ENCODE peak calls at places on chromosomes 1 and 21, in four cellular contexts. One of them, this sample, is unnamed.

GRCh38 chr1:234851450-234852438 is 241.8 kb upstream of the IRF2BP2 start:
- DNase-seq in HepG2: no peak
- DNase-seq in HEK293T: no peak
- DNase-seq in NT2/D1: no peak
- DNase-seq in this sample: no peak

GRCh38 chr1:29673669-29674624 is 437.6 kb downstream of the PTPRU start:
- DNase-seq in HepG2: no peak
- DNase-seq in HEK293T: no peak
- DNase-seq in NT2/D1: no peak
- DNase-seq in this sample: no peak

GRCh38 chr1:156808186-156809030 is 8.2 kb downstream of the SH2D2A start:
- DNase-seq in HepG2: no peak
- DNase-seq in HEK293T: no peak
- DNase-seq in NT2/D1: no peak
- DNase-seq in this sample: no peak

GRCh38 chr1:156749429-156750118 is 1.9 kb downstream of the HDGF start:
- DNase-seq in HepG2: peak; percentile 41
- DNase-seq in HEK293T: no peak
- DNase-seq in NT2/D1: no peak
- DNase-seq in this sample: no peak

GRCh38 chr1:63713627-63714481 is 60.0 kb upstream of the ROR1 start:
- DNase-seq in HepG2: no peak
- DNase-seq in HEK293T: no peak
- DNase-seq in NT2/D1: peak; percentile 32
- DNase-seq in this sample: no peak

GRCh38 chr1:41041866-41042265 is 20.3 kb upstream of the SLFNL1 start:
- DNase-seq in HepG2: no peak
- DNase-seq in HEK293T: no peak
- DNase-seq in NT2/D1: no peak
- DNase-seq in this sample: no peak

GRCh38 chr1:248858096-248858890 is 592 bp downstream of the ZNF692 start:
- DNase-seq in HepG2: peak; percentile 63
- DNase-seq in HEK293T: peak; percentile 40
- DNase-seq in NT2/D1: no peak
- DNase-seq in this sample: no peak

GRCh38 chr1:82565146-82565545 is 764.4 kb downstream of the ADGRL2 start:
- DNase-seq in HepG2: no peak
- DNase-seq in HEK293T: no peak
- DNase-seq in NT2/D1: peak; percentile 57
- DNase-seq in this sample: no peak

GRCh38 chr1:99558539-99558938 is 87.4 kb upstream of the PALMD start:
- DNase-seq in HepG2: no peak
- DNase-seq in HEK293T: no peak
- DNase-seq in NT2/D1: no peak
- DNase-seq in this sample: no peak

GRCh38 chr1:227789042-227789880 is 26.2 kb upstream of the PRSS38 start:
- DNase-seq in HepG2: no peak
- DNase-seq in HEK293T: peak; percentile 13
- DNase-seq in NT2/D1: no peak
- DNase-seq in this sample: no peak

GRCh38 chr1:203557958-203558760 is 64.2 kb downstream of the OPTC start:
- DNase-seq in HepG2: no peak
- DNase-seq in HEK293T: no peak
- DNase-seq in NT2/D1: no peak
- DNase-seq in this sample: no peak

GRCh38 chr1:202837746-202838145 is 27.0 kb downstream of the PCAT6 start:
- DNase-seq in HepG2: no peak
- DNase-seq in HEK293T: no peak
- DNase-seq in NT2/D1: no peak
- DNase-seq in this sample: no peak

GRCh38 chr1:5481889-5482288 is 510.3 kb downstream of the NPHP4 start:
- DNase-seq in HepG2: no peak
- DNase-seq in HEK293T: peak; percentile 26
- DNase-seq in NT2/D1: no peak
- DNase-seq in this sample: no peak

GRCh38 chr1:164356511-164356910 is 202.5 kb upstream of the PBX1 start:
- DNase-seq in HepG2: no peak
- DNase-seq in HEK293T: no peak
- DNase-seq in NT2/D1: no peak
- DNase-seq in this sample: no peak

GRCh38 chr1:201708085-201708512 is 120.9 kb upstream of the IPO9 start:
- DNase-seq in HepG2: no peak
- DNase-seq in HEK293T: no peak
- DNase-seq in NT2/D1: no peak
- DNase-seq in this sample: no peak

GRCh38 chr1:173134800-173135199 is 72.3 kb downstream of the TNFSF4 start:
- DNase-seq in HepG2: no peak
- DNase-seq in HEK293T: no peak
- DNase-seq in NT2/D1: no peak
- DNase-seq in this sample: no peak

GRCh38 chr1:24643362-24644346 is 552 bp downstream of the SRRM1 start:
- DNase-seq in HepG2: no peak
- DNase-seq in HEK293T: peak; percentile 33
- DNase-seq in NT2/D1: no peak
- DNase-seq in this sample: no peak

GRCh38 chr1:84019217-84019616 is 20.3 kb upstream of the TTLL7 start:
- DNase-seq in HepG2: no peak
- DNase-seq in HEK293T: no peak
- DNase-seq in NT2/D1: no peak
- DNase-seq in this sample: no peak

GRCh38 chr1:1892079-1892762 is 1.3 kb upstream of the GNB1 start:
- DNase-seq in HepG2: no peak
- DNase-seq in HEK293T: no peak
- DNase-seq in NT2/D1: no peak
- DNase-seq in this sample: no peak

GRCh38 chr1:166026143-166026542 is 140.7 kb downstream of the FAM78B start:
- DNase-seq in HepG2: no peak
- DNase-seq in HEK293T: no peak
- DNase-seq in NT2/D1: no peak
- DNase-seq in this sample: no peak

GRCh38 chr1:117633068-117633345 is 27.2 kb downstream of the TENT5C start:
- DNase-seq in HepG2: no peak
- DNase-seq in HEK293T: no peak
- DNase-seq in NT2/D1: no peak
- DNase-seq in this sample: no peak

GRCh38 chr21:15422761-15423160 is 307.0 kb upstream of the USP25 start:
- DNase-seq in HepG2: no peak
- DNase-seq in HEK293T: no peak
- DNase-seq in NT2/D1: no peak
- DNase-seq in this sample: no peak

GRCh38 chr1:89524369-89525168 is at the start of gene LRRC8B:
- DNase-seq in HepG2: peak; percentile 66
- DNase-seq in HEK293T: peak; percentile 93
- DNase-seq in NT2/D1: peak; percentile 76
- DNase-seq in this sample: peak; percentile 71

GRCh38 chr1:184061396-184062003 is 10.0 kb downstream of the TSEN15 start:
- DNase-seq in HepG2: peak; percentile 57
- DNase-seq in HEK293T: peak; percentile 27
- DNase-seq in NT2/D1: no peak
- DNase-seq in this sample: no peak

GRCh38 chr1:25922633-25923567 is 16.7 kb upstream of the STMN1 start:
- DNase-seq in HepG2: no peak
- DNase-seq in HEK293T: no peak
- DNase-seq in NT2/D1: peak; percentile 63
- DNase-seq in this sample: no peak

GRCh38 chr1:76291186-76291585 is 216.6 kb downstream of the ST6GALNAC3 start:
- DNase-seq in HepG2: no peak
- DNase-seq in HEK293T: no peak
- DNase-seq in NT2/D1: no peak
- DNase-seq in this sample: no peak

GRCh38 chr1:59473813-59474212 is 176.9 kb downstream of the FGGY start:
- DNase-seq in HepG2: no peak
- DNase-seq in HEK293T: no peak
- DNase-seq in NT2/D1: no peak
- DNase-seq in this sample: no peak

GRCh38 chr1:47638240-47638639 is 200.4 kb downstream of the FOXD2 start:
- DNase-seq in HepG2: no peak
- DNase-seq in HEK293T: no peak
- DNase-seq in NT2/D1: no peak
- DNase-seq in this sample: no peak

GRCh38 chr1:210252621-210253041 is 20.0 kb downstream of the SERTAD4 start:
- DNase-seq in HepG2: no peak
- DNase-seq in HEK293T: no peak
- DNase-seq in NT2/D1: no peak
- DNase-seq in this sample: no peak

GRCh38 chr1:9465640-9466039 is 73.6 kb upstream of the SLC25A33 start:
- DNase-seq in HepG2: no peak
- DNase-seq in HEK293T: no peak
- DNase-seq in NT2/D1: no peak
- DNase-seq in this sample: no peak

GRCh38 chr1:53340660-53341520 is 13.0 kb upstream of the LRP8 start:
- DNase-seq in HepG2: no peak
- DNase-seq in HEK293T: no peak
- DNase-seq in NT2/D1: no peak
- DNase-seq in this sample: no peak

GRCh38 chr1:227403535-227403934 is 85.2 kb upstream of the CDC42BPA start:
- DNase-seq in HepG2: no peak
- DNase-seq in HEK293T: no peak
- DNase-seq in NT2/D1: no peak
- DNase-seq in this sample: no peak

GRCh38 chr21:18053151-18053550 is 191.5 kb upstream of the CHODL start:
- DNase-seq in HepG2: no peak
- DNase-seq in HEK293T: no peak
- DNase-seq in NT2/D1: no peak
- DNase-seq in this sample: no peak

GRCh38 chr1:37763791-37764741 is 854 bp downstream of the EPHA10 start:
- DNase-seq in HepG2: peak; percentile 31
- DNase-seq in HEK293T: peak; percentile 84
- DNase-seq in NT2/D1: peak; percentile 76
- DNase-seq in this sample: no peak

GRCh38 chr1:204507317-204508105 is 8.7 kb upstream of the MDM4 start:
- DNase-seq in HepG2: peak; percentile 64
- DNase-seq in HEK293T: no peak
- DNase-seq in NT2/D1: peak; percentile 73
- DNase-seq in this sample: no peak

GRCh38 chr1:187001198-187001904 is 172.6 kb downstream of the PLA2G4A start:
- DNase-seq in HepG2: no peak
- DNase-seq in HEK293T: no peak
- DNase-seq in NT2/D1: no peak
- DNase-seq in this sample: no peak

GRCh38 chr1:47424336-47424982 is 8.4 kb downstream of the FOXE3 start:
- DNase-seq in HepG2: peak; percentile 52
- DNase-seq in HEK293T: peak; percentile 77
- DNase-seq in NT2/D1: peak; percentile 87
- DNase-seq in this sample: no peak

GRCh38 chr1:235867903-235868469 is 1.3 kb upstream of the LYST start:
- DNase-seq in HepG2: no peak
- DNase-seq in HEK293T: no peak
- DNase-seq in NT2/D1: no peak
- DNase-seq in this sample: no peak

GRCh38 chr1:235866913-235867850 is 476 bp upstream of the LYST start:
- DNase-seq in HepG2: peak; percentile 82
- DNase-seq in HEK293T: peak; percentile 100
- DNase-seq in NT2/D1: peak; percentile 98
- DNase-seq in this sample: peak; percentile 87

GRCh38 chr1:235864965-235865525 is 1.7 kb downstream of the LYST start:
- DNase-seq in HepG2: no peak
- DNase-seq in HEK293T: no peak
- DNase-seq in NT2/D1: no peak
- DNase-seq in this sample: no peak

GRCh38 chr1:235865565-235866206 is 1.0 kb downstream of the LYST start:
- DNase-seq in HepG2: no peak
- DNase-seq in HEK293T: no peak
- DNase-seq in NT2/D1: no peak
- DNase-seq in this sample: no peak

DNA sequence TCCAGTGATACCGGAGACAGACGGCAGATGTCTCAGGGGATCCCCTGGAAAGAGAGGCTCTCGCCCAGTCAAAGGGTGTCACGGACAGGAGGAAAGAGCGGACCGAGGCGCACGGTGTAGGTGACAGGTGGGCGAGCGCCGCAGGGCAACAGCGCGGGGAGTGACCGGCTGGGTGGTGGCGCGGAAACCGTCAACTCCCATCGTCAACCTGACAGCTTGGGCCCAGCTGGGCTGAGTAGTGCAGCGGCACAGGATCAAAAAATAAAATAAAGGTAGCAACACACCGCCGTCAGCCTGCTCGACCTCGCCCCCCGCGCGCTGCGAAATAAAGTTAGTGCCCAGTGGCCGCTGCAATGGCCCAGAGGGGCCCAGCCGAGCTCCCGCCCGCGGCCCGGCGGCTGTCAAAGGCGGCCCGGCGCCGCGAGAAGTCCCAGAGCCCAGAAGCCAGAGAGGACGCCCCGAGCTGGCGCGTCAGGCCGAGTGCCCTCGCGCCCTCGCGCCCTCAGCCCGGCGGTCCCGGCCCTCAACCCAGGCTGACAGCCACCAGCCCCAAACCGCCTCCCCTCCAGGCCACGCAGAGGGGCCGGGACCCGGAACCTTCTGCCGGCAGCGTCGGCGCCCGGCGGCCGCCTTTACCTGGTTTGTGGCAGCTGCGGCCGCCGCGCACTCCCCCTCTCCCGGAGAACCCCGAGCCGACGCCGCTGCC is at the start of gene LYST:
- DNase-seq in HepG2: peak; percentile 51
- DNase-seq in HEK293T: peak; percentile 37
- DNase-seq in NT2/D1: no peak
- DNase-seq in this sample: no peak
- TF ChIP-seq SUZ12 in HepG2: no peak
- TF ChIP-seq SUZ12 in HEK293T: no peak
- TF ChIP-seq SUZ12 in NT2/D1: no peak
- TF ChIP-seq SUZ12 in this sample: no peak

GRCh38 chr1:200512191-200512590 is 102.4 kb upstream of the ZNF281 start:
- DNase-seq in HepG2: no peak
- DNase-seq in HEK293T: no peak
- DNase-seq in NT2/D1: no peak
- DNase-seq in this sample: no peak
- TF ChIP-seq SUZ12 in HepG2: no peak
- TF ChIP-seq SUZ12 in HEK293T: no peak
- TF ChIP-seq SUZ12 in NT2/D1: no peak
- TF ChIP-seq SUZ12 in this sample: no peak

GRCh38 chr1:54398963-54399528 is 7.1 kb downstream of the SSBP3 start:
- DNase-seq in HepG2: no peak
- DNase-seq in HEK293T: no peak
- DNase-seq in NT2/D1: no peak
- DNase-seq in this sample: no peak
- TF ChIP-seq SUZ12 in HepG2: no peak
- TF ChIP-seq SUZ12 in HEK293T: no peak
- TF ChIP-seq SUZ12 in NT2/D1: no peak
- TF ChIP-seq SUZ12 in this sample: no peak

DNA sequence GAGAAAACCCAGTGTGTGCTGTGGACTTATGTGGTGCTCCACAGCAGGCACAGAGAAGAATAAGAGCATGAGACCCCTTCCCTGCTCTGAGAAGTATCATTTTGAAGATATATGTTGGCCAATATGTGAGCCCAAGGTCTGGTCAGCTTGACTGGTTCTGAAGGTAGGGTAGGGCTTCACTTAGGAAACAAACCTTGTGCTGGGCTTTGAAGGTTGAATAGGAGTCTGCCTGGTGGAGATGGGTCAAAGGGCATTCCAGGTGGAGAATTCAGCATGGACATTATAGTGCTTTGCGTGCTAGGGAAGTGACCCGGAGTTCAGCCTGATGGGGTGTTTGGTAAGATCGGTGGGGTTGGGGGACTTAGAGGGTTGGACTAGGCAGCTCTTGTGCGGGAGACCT is 99.1 kb downstream of the EPHB2 start:
- DNase-seq in HepG2: no peak
- DNase-seq in HEK293T: no peak
- DNase-seq in NT2/D1: no peak
- DNase-seq in this sample: no peak
- TF ChIP-seq SUZ12 in HepG2: no peak
- TF ChIP-seq SUZ12 in HEK293T: no peak
- TF ChIP-seq SUZ12 in NT2/D1: no peak
- TF ChIP-seq SUZ12 in this sample: no peak

This sample was measured in GM12878.